ENCODE peak calls at places on chromosomes 6 and 20, in four cellular contexts. L is NCI-H748 treated with DMSO at 0.1 percent for 48 hours, O is astrocyte of the spinal cord, Q is tibial artery. Z is an unnamed sample.

GRCh38 chr20:45621593-45621992 is 7.9 kb upstream of the WFDC10A start:
- DNase-seq in L (no peak), O (no peak), Q (no peak), Z (no peak)

GRCh38 chr6:35011096-35012041 is 122.3 kb downstream of the ANKS1A start:
- DNase-seq in Q (no peak), L (no peak), O (no peak), Z (no peak)

GRCh38 chr6:166313255-166314070 is 5.3 kb upstream of the PRR18 start:
- DNase-seq in L (peak), Q (peak), O (peak), Z (peak)

GRCh38 chr20:36847009-36847709 is 28.8 kb upstream of the TLDC2 start:
- DNase-seq in O (peak), Q (peak), L (no peak), Z (no peak)

GRCh38 chr6:158020272-158020711 is 38.6 kb downstream of the SYNJ2 start:
- DNase-seq in Q (peak), L (no peak), O (no peak), Z (no peak)

GRCh38 chr20:51249215-51249614 is 226.3 kb upstream of the KCNG1 start:
- DNase-seq in O (no peak), Q (no peak), L (no peak), Z (no peak)

GRCh38 chr20:64115171-64115911 is 8.0 kb upstream of the NPBWR2 start:
- DNase-seq in Q (no peak), O (no peak), L (no peak), Z (no peak)

GRCh38 chr6:169959129-169960002 is 207.9 kb downstream of the ERMARD start:
- DNase-seq in Q (peak), O (no peak), L (peak), Z (peak)

GRCh38 chr20:610130-611046 is at the start of gene TCF15:
- DNase-seq in L (no peak), O (peak), Q (no peak), Z (no peak)

GRCh38 chr20:38216736-38217595 is 43.6 kb downstream of the KIAA1755 start:
- DNase-seq in Q (no peak), L (no peak), O (no peak), Z (no peak)

GRCh38 chr6:52522655-52523054 is 54.2 kb downstream of the TRAM2 start:
- DNase-seq in Q (no peak), L (no peak), O (peak), Z (no peak)

GRCh38 chr6:170289108-170289931 is 1.6 kb downstream of the DLL1 start:
- DNase-seq in Q (no peak), L (no peak), O (no peak), Z (peak)

GRCh38 chr6:19812512-19813119 is 24.6 kb upstream of the ID4 start:
- DNase-seq in Q (no peak), O (peak), L (peak), Z (no peak)

GRCh38 chr6:16654703-16655102 is 106.6 kb downstream of the ATXN1 start:
- DNase-seq in Q (no peak), O (no peak), L (no peak), Z (no peak)

GRCh38 chr6:139236105-139236504 is 55.7 kb downstream of the TXLNB start:
- DNase-seq in L (no peak), O (no peak), Q (no peak), Z (no peak)

GRCh38 chr20:667351-668034 is 8.1 kb downstream of the SCRT2 start:
- DNase-seq in Q (no peak), O (peak), L (peak), Z (peak)

GRCh38 chr6:41405941-41406340 is 70.5 kb downstream of the NCR2 start:
- DNase-seq in L (no peak), O (no peak), Q (no peak), Z (no peak)

GRCh38 chr20:6623989-6624388 is 143.5 kb upstream of the BMP2 start:
- DNase-seq in L (no peak), O (no peak), Q (no peak), Z (no peak)

GRCh38 chr20:37913563-37914366 is 10.8 kb downstream of the VSTM2L start:
- DNase-seq in L (no peak), O (no peak), Q (no peak), Z (no peak)

GRCh38 chr6:31122803-31123706 is 2.8 kb upstream of the CDSN start:
- DNase-seq in L (no peak), Q (peak), O (peak), Z (no peak)

GRCh38 chr6:132490024-132490423 is 22.9 kb downstream of the STX7 start:
- DNase-seq in Q (peak), L (no peak), O (no peak), Z (no peak)

GRCh38 chr20:58623579-58624473 is 27.3 kb upstream of the STX16 start:
- DNase-seq in O (peak), Q (peak), L (no peak), Z (no peak)

GRCh38 chr6:131946992-131947955 is 3.9 kb downstream of the CCN2 start:
- DNase-seq in Q (no peak), O (peak), L (no peak), Z (no peak)

GRCh38 chr20:47992021-47992467 is 206.8 kb upstream of the SULF2 start:
- DNase-seq in L (peak), Q (no peak), O (no peak), Z (no peak)

GRCh38 chr20:62617711-62618483 is 24.4 kb upstream of the SLCO4A1 start:
- DNase-seq in Q (peak), O (no peak), L (no peak), Z (no peak)

GRCh38 chr6:28134015-28134414 is 7.7 kb upstream of the ZKSCAN8 start:
- DNase-seq in Q (no peak), O (peak), L (peak), Z (no peak)

GRCh38 chr20:539236-539635 is 4.4 kb downstream of the CSNK2A1 start:
- DNase-seq in Q (no peak), O (no peak), L (no peak), Z (no peak)

GRCh38 chr6:22112490-22112889 is 184.3 kb downstream of the PRL start:
- DNase-seq in O (no peak), L (no peak), Q (no peak), Z (no peak)

GRCh38 chr20:50038574-50038991 is 55.8 kb downstream of the SNAI1 start:
- DNase-seq in O (no peak), L (peak), Q (no peak), Z (peak)

GRCh38 chr6:74705451-74705850 is 500.4 kb downstream of the COL12A1 start:
- DNase-seq in L (no peak), Q (no peak), O (no peak), Z (no peak)

GRCh38 chr6:2911171-2911570 is 8.1 kb upstream of the SERPINB9 start:
- DNase-seq in L (no peak), Q (no peak), O (no peak), Z (no peak)

GRCh38 chr6:166514196-166514595 is 72.3 kb downstream of the RAMACL start:
- DNase-seq in O (no peak), Q (no peak), L (no peak), Z (no peak)

GRCh38 chr6:101597711-101598110 is 204.2 kb downstream of the GRIK2 start:
- DNase-seq in O (peak), Q (no peak), L (no peak), Z (no peak)

Z was measured in NCI-H774.